ENCODE peak calls at places on chromosomes 12 and 14, in four cellular contexts. X is fibroblast of pulmonary artery, P is C1 segment of cervical spinal cord, F is H54. H is an unnamed sample.

GRCh38 chr14:59055439-59056045 is 132.9 kb upstream of the DAAM1 start:
- DNase-seq in F (peak; percentile 16), X (peak; percentile 76), P (no peak), H (peak; percentile 77)

GRCh38 chr14:59281613-59282012 is 93.1 kb downstream of the DAAM1 start:
- DNase-seq in P (no peak), F (no peak), X (peak; percentile 77), H (peak; percentile 76)

GRCh38 chr12:25552681-25553080 is 402 bp downstream of the LMNTD1 start:
- DNase-seq in X (peak; percentile 17), P (no peak), F (no peak), H (peak; percentile 86)

GRCh38 chr12:101051151-101051550 is 158.9 kb downstream of the SLC5A8 start:
- DNase-seq in X (peak; percentile 31), F (no peak), P (no peak), H (no peak)

GRCh38 chr12:47032644-47033043 is 46.8 kb upstream of the PCED1B start:
- DNase-seq in F (no peak), P (no peak), X (peak; percentile 87), H (peak; percentile 66)

GRCh38 chr14:99480856-99481744 is at the start of the genes CCNK and SETD3:
- DNase-seq in P (peak; percentile 99), F (peak; percentile 96), X (peak; percentile 100), H (peak; percentile 100)

GRCh38 chr14:42523656-42524055 is 917.0 kb downstream of the LRFN5 start:
- DNase-seq in P (no peak), X (no peak), F (no peak), H (peak; percentile 74)

GRCh38 chr12:6917491-6918231 is 3.3 kb downstream of the ENO2 start:
- DNase-seq in F (no peak), P (no peak), X (peak; percentile 42), H (peak; percentile 79)

GRCh38 chr12:4909734-4910501 is at the start of gene KCNA1:
- DNase-seq in P (no peak), X (no peak), F (no peak), H (peak; percentile 14)

GRCh38 chr12:65631621-65632111 is 192.6 kb upstream of the HMGA2 start:
- DNase-seq in X (peak; percentile 98), F (peak; percentile 24), P (no peak), H (peak; percentile 98)

GRCh38 chr12:39300799-39301198 is 142.1 kb downstream of the KIF21A start:
- DNase-seq in X (peak; percentile 52), F (no peak), P (no peak), H (peak; percentile 41)

GRCh38 chr12:51323966-51324895 is at the start of gene BIN2:
- DNase-seq in X (no peak), F (no peak), P (peak; percentile 8), H (no peak)

GRCh38 chr14:54257424-54257823 is 139.4 kb upstream of the CDKN3 start:
- DNase-seq in F (no peak), P (no peak), X (no peak), H (peak; percentile 55)

GRCh38 chr12:75945581-75945980 is 86.0 kb downstream of the PHLDA1 start:
- DNase-seq in X (no peak), P (no peak), F (no peak), H (peak; percentile 26)